ENCODE peak calls at places on chromosome 2, in six cellular contexts. G is HepG2, O is A549, Y is SK-N-SH, A is K562, S is GM23338. K is an unnamed sample.

GRCh38 chr2:96091711-96092579 is 24.4 kb downstream of the ADRA2B start:
- DNase-seq in G (no peak), O (no peak), Y (no peak), A (no peak), S (peak), K (no peak)

GRCh38 chr2:177334940-177335543 is 57.5 kb upstream of the AGPS start:
- DNase-seq in G (peak), O (peak), Y (peak), A (peak), S (peak), K (no peak)

GRCh38 chr2:24926602-24927252 is 6.7 kb upstream of the ADCY3 start:
- DNase-seq in G (no peak), O (no peak), Y (no peak), A (no peak), S (peak), K (no peak)

GRCh38 chr2:65164379-65165023 is 34.6 kb upstream of the RAB1A start:
- DNase-seq in G (no peak), O (no peak), Y (no peak), A (no peak), S (no peak), K (no peak)

GRCh38 chr2:120421126-120421829 is 75.3 kb downstream of the INHBB start:
- DNase-seq in G (no peak), O (no peak), Y (no peak), A (no peak), S (no peak), K (no peak)

GRCh38 chr2:175838979-175839378 is 163.1 kb downstream of the LNPK start:
- DNase-seq in G (no peak), O (no peak), Y (no peak), A (no peak), S (no peak), K (no peak)

GRCh38 chr2:110673201-110673600 is 4.7 kb downstream of the BUB1 start:
- DNase-seq in G (no peak), O (no peak), Y (no peak), A (no peak), S (no peak), K (no peak)

GRCh38 chr2:175025946-175026345 is 20.8 kb upstream of the CHN1 start:
- DNase-seq in G (no peak), O (no peak), Y (no peak), A (no peak), S (no peak), K (no peak)

GRCh38 chr2:57598552-57598951 is 448.1 kb upstream of the VRK2 start:
- DNase-seq in G (no peak), O (no peak), Y (peak), A (no peak), S (no peak), K (no peak)

GRCh38 chr2:114446571-114446970 is 4.1 kb downstream of the DPP10 start:
- DNase-seq in G (no peak), O (no peak), Y (no peak), A (no peak), S (no peak), K (no peak)

GRCh38 chr2:27990030-27990590 is 99.6 kb downstream of the BABAM2 start:
- DNase-seq in G (no peak), O (no peak), Y (no peak), A (peak), S (no peak), K (no peak)

DNA sequence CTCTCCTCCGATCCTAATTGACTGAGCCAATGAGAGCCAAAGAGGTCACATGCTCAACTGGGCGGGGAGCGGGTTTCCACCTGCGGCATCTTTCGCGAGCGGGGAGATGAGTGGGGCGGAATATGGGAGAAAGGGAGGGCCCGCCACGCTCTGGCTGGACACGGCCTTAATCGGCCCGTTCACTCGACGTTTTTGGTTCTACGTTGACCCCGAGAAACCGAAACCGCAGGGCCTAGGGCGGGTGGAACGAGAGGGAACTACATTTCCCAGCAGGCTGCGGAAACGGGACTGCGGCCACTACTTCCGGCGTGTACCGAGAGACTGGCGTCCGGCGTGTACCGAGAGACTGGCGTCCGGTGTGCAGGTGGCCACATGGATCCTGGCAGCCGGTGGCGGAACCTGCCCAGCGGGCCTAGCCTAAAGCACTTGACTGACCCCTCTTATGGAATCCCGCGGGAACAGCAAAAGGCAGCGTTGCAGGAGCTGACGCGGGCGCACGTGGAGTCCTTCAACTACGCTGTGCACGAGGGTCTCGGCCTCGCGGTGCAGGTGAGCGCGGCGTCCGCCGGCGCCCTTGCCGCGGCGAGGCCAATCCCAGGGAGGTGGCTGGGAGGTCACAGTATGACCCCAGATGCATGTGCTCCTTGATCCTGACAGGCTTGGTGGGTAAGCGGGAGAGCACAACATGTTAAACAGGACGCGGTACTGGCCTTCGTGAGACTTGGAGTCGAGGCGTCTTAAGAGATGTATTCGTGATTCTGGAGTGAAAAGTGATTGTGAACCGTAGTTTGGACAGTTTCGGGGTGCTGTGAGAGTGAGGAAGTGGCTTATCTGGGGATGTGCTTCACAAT is at the start of gene POLR1B:
- DNase-seq in G (peak), O (peak), Y (peak), A (peak), S (peak), K (peak)
- TF ChIP-seq CTCF in G (peak), O (no peak), Y (no peak), A (no peak), S (no peak), K (no peak)

DNA sequence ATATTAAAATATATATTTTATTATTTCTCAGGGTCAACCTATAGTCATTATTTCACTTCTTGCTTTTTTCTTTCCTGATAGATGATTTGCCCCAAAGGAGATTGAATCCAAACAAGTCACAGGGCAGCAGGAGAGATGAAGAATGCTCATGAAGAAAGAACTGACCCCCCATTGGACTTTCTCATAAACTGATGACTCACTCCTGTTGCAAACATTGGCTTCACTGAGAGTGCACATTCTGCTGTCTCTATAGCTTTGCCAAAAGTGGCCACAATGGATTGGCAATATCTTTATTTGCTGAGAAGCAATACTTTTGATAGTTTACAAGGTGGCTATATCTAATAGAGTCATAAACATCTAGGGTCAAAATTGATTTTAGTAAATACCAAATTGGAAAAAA is 55.9 kb upstream of the ZNF385B start:
- DNase-seq in G (peak), O (peak), Y (no peak), A (no peak), S (no peak), K (no peak)
- TF ChIP-seq REST in G (no peak), O (no peak), Y (no peak), A (no peak), S (no peak), K (no peak)

DNA sequence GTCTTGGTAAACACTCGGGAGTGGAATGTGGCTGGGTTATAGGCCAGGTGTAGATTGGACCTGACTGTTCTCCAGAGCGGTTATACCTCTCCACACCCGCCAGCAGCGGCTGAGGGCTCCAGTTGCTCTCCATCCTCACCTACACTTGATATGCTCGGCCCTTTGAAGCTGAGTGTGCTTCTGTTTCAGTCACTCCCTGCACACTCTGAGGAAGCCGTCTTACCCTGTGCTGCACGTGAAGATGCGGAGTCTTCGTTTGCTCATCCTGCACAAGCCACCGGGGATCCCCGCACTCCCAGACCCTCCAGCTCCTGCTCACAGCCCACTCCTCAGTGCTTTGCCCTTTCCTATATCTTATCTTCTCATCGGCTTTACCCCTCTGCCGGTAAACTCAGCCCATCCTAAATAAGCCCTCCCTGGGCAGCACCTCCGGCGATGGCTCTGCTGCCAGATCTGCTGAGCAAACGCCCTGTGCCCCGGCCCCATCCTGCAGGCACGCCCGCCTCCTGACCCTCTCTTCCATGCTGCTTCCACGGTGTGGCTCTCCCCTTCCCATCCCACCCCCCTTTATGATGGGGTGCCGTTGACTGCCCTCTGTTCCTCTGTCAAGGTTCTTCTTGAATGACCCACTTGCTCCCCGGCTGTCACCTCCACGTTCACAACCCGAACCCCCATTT is 47.3 kb upstream of the ODC1 start:
- DNase-seq in G (no peak), O (no peak), Y (no peak), A (no peak), S (no peak), K (no peak)
- TF ChIP-seq CTCF in G (no peak), O (no peak), Y (no peak), A (no peak), S (no peak), K (no peak)

GRCh38 chr2:4047961-4048891 is 344.9 kb downstream of the DCDC2C start:
- DNase-seq in G (no peak), O (no peak), Y (no peak), A (no peak), S (no peak), K (no peak)
- TF ChIP-seq REST in G (no peak), O (no peak), Y (no peak), A (no peak), S (no peak), K (no peak)

DNA sequence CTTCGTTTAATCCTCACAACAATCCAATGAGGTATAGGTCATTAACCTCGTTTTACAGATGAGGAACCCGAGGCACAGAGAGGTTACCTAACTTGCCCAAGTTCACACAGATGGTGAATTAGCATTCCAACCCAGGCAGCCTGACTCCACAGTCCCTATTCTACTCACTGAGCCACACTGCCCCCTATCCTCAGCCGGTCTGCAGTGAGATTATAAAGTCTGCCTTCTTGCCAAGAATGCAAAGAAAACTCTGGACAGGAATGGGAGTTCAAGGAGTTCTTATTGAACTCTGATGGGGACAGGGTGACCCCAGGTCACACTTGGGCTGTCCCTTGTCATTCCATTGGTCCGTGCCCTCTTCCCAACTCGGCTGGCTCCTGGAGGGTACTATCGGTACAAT is 118.1 kb upstream of the MSH6 start:
- DNase-seq in G (no peak), O (peak), Y (no peak), A (peak), S (peak), K (no peak)
- TF ChIP-seq CTCF in G (no peak), O (peak), Y (no peak), A (peak), S (peak), K (peak)

GRCh38 chr2:8595428-8595805 is 86.4 kb upstream of the ID2 start:
- DNase-seq in G (no peak), O (no peak), Y (no peak), A (no peak), S (no peak), K (no peak)
- TF ChIP-seq REST in G (no peak), O (no peak), Y (no peak), A (no peak), S (no peak), K (no peak)

DNA sequence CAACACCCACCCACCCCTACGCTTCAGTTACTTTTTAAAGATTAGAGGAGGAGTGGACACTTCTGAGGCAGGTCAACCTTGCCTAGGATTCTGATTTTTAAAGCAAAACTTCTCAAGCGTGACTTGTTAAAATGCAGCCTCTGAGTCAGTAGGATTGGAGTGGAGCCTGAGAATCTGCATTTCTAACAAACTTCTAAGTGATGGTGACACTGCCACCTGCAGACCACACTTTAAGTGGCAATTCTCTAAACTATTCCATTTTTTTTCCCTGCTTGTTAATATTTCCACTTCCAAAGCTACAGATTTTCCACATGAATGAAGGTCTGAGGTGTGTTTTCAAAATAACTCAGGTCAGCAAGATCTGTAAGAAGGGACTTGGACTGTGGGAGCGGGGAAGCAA is 171.1 kb upstream of the CCDC150 start:
- DNase-seq in G (no peak), O (no peak), Y (no peak), A (peak), S (peak), K (no peak)
- TF ChIP-seq CTCF in G (no peak), O (no peak), Y (peak), A (peak), S (peak), K (peak)

GRCh38 chr2:3193423-3194330 is 183.9 kb downstream of the EIPR1 start:
- DNase-seq in G (no peak), O (no peak), Y (peak), A (no peak), S (no peak), K (no peak)

GRCh38 chr2:3194828-3195227 is 182.8 kb downstream of the EIPR1 start:
- DNase-seq in G (no peak), O (no peak), Y (peak), A (no peak), S (no peak), K (no peak)

GRCh38 chr2:3189961-3190360 is 187.7 kb downstream of the EIPR1 start:
- DNase-seq in G (no peak), O (no peak), Y (no peak), A (no peak), S (no peak), K (no peak)

GRCh38 chr2:3192920-3193319 is 184.7 kb downstream of the EIPR1 start:
- DNase-seq in G (no peak), O (no peak), Y (peak), A (no peak), S (no peak), K (no peak)

DNA sequence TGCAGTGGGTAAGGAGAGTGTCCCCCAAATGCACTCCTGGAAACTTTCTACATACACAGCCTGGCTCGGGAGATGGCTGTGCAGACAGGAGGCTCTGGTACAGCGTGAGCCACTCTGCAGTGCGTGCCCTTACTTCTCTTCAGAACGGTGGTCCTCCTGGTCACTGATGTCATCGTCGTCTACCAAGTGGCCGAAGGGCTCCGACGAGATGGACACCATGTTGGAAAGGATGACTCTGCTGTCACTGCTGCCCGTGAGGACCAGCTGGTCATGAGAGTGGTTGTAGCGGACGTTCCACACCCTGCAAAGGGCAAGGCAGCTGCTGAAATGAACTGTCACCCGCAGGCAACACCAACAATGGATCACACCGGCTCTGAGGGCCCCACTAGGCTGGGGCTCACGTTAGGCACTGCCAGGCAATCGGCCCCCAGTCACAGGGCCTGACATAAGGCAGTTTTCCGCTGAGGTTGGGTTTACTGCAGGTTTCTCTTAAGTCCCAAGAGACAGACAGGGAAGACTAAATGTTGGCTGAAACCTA is 185.3 kb downstream of the EIPR1 start:
- DNase-seq in G (no peak), O (no peak), Y (no peak), A (no peak), S (no peak), K (no peak)
- TF ChIP-seq REST in G (no peak), O (no peak), Y (no peak), A (no peak), S (no peak), K (no peak)

GRCh38 chr2:3446381-3446780 is 66.9 kb downstream of the TRAPPC12 start:
- DNase-seq in G (no peak), O (no peak), Y (no peak), A (no peak), S (no peak), K (no peak)

GRCh38 chr2:3449106-3449505 is 69.6 kb downstream of the TRAPPC12 start:
- DNase-seq in G (no peak), O (no peak), Y (peak), A (no peak), S (no peak), K (no peak)

GRCh38 chr2:3445891-3446290 is 66.4 kb downstream of the TRAPPC12 start:
- DNase-seq in G (no peak), O (no peak), Y (no peak), A (no peak), S (no peak), K (no peak)

GRCh38 chr2:3449936-3450335 is 69.4 kb downstream of the ADI1 start:
- DNase-seq in G (no peak), O (no peak), Y (no peak), A (no peak), S (no peak), K (no peak)

DNA sequence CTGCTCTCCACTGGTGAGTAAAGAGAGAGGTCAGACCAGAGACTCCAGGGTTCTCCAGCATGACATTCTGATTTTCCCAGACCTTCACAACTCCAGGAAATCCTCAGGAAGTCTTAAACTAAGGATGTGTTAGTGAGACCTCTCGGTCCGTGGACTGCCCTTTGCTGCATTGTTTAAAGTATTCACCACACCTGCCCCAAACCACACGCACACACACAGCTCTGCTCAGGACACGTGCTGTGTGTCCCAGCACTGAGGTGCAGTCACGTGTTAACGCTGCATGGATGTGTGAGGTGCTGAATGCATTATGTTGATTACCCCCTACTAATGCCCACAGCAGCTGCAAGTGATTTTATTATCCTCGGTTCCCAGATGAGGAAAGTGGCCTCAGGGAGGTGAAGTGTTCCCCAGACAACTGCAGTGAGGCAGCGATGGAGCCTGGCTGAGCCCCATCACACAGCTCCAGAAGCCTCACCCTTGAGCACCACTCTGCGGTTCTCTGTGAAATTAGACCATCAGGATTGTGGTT is 68.4 kb downstream of the TRAPPC12 start:
- DNase-seq in G (no peak), O (no peak), Y (peak), A (no peak), S (no peak), K (no peak)
- TF ChIP-seq CTCF in G (no peak), O (no peak), Y (no peak), A (no peak), S (no peak), K (no peak)

GRCh38 chr2:170139276-170139967 is 38.5 kb upstream of the MYO3B start:
- DNase-seq in G (no peak), O (no peak), Y (no peak), A (peak), S (no peak), K (no peak)
- TF ChIP-seq REST in G (no peak), O (no peak), Y (no peak), A (no peak), S (no peak), K (no peak)

K was measured in Panc1.